ENCODE peak calls at places on chromosome 1, in nine cellular contexts. One of them, this sample, is unnamed.

GRCh38 chr1:222387020-222387816 is 160.7 kb downstream of the HHIPL2 start:
- DNase-seq in endothelial cell: peak
- DNase-seq in coronary artery: no peak
- DNase-seq in OCI-LY7: no peak
- DNase-seq in A549: peak
- DNase-seq in nephron progenitor cell: peak
- DNase-seq in CD8-positive, alpha-beta T cell: no peak
- DNase-seq in CD4-positive, alpha-beta T cell: no peak
- DNase-seq in kidney epithelial cell: no peak
- DNase-seq in this sample: peak

GRCh38 chr1:199759268-199759724 is 268.2 kb upstream of the NR5A2 start:
- DNase-seq in coronary artery: no peak
- DNase-seq in CD4-positive, alpha-beta T cell: no peak
- DNase-seq in CD8-positive, alpha-beta T cell: no peak
- DNase-seq in endothelial cell: no peak
- DNase-seq in A549: peak
- DNase-seq in OCI-LY7: no peak
- DNase-seq in kidney epithelial cell: peak
- DNase-seq in nephron progenitor cell: no peak
- DNase-seq in this sample: no peak

GRCh38 chr1:65079941-65080340 is 68.1 kb upstream of the AK4 start:
- DNase-seq in OCI-LY7: no peak
- DNase-seq in kidney epithelial cell: no peak
- DNase-seq in nephron progenitor cell: no peak
- DNase-seq in A549: peak
- DNase-seq in coronary artery: no peak
- DNase-seq in CD8-positive, alpha-beta T cell: no peak
- DNase-seq in CD4-positive, alpha-beta T cell: no peak
- DNase-seq in endothelial cell: no peak
- DNase-seq in this sample: no peak

GRCh38 chr1:204814146-204814884 is 56.3 kb upstream of the NFASC start:
- DNase-seq in OCI-LY7: no peak
- DNase-seq in A549: no peak
- DNase-seq in kidney epithelial cell: no peak
- DNase-seq in CD4-positive, alpha-beta T cell: no peak
- DNase-seq in nephron progenitor cell: no peak
- DNase-seq in coronary artery: no peak
- DNase-seq in endothelial cell: no peak
- DNase-seq in CD8-positive, alpha-beta T cell: no peak
- DNase-seq in this sample: no peak

GRCh38 chr1:110350360-110350759 is 11.2 kb downstream of the RBM15 start:
- DNase-seq in kidney epithelial cell: no peak
- DNase-seq in coronary artery: no peak
- DNase-seq in nephron progenitor cell: no peak
- DNase-seq in endothelial cell: no peak
- DNase-seq in A549: no peak
- DNase-seq in CD4-positive, alpha-beta T cell: no peak
- DNase-seq in CD8-positive, alpha-beta T cell: no peak
- DNase-seq in OCI-LY7: no peak
- DNase-seq in this sample: no peak

GRCh38 chr1:182617075-182617429 is 12.9 kb upstream of the RGS16 start:
- DNase-seq in CD8-positive, alpha-beta T cell: no peak
- DNase-seq in endothelial cell: no peak
- DNase-seq in CD4-positive, alpha-beta T cell: no peak
- DNase-seq in nephron progenitor cell: no peak
- DNase-seq in A549: no peak
- DNase-seq in coronary artery: no peak
- DNase-seq in kidney epithelial cell: no peak
- DNase-seq in OCI-LY7: no peak
- DNase-seq in this sample: no peak

GRCh38 chr1:222711319-222712252 is 705 bp downstream of the AIDA start:
- DNase-seq in OCI-LY7: peak
- DNase-seq in endothelial cell: peak
- DNase-seq in A549: peak
- DNase-seq in CD4-positive, alpha-beta T cell: peak
- DNase-seq in coronary artery: peak
- DNase-seq in CD8-positive, alpha-beta T cell: peak
- DNase-seq in kidney epithelial cell: peak
- DNase-seq in nephron progenitor cell: peak
- DNase-seq in this sample: peak

GRCh38 chr1:10916991-10917390 is 95.5 kb upstream of the TARDBP start:
- DNase-seq in coronary artery: no peak
- DNase-seq in A549: no peak
- DNase-seq in endothelial cell: no peak
- DNase-seq in CD8-positive, alpha-beta T cell: no peak
- DNase-seq in CD4-positive, alpha-beta T cell: no peak
- DNase-seq in nephron progenitor cell: no peak
- DNase-seq in kidney epithelial cell: no peak
- DNase-seq in OCI-LY7: no peak
- DNase-seq in this sample: no peak

GRCh38 chr1:171739646-171740045 is 2.2 kb downstream of the VAMP4 start:
- DNase-seq in nephron progenitor cell: no peak
- DNase-seq in endothelial cell: no peak
- DNase-seq in CD4-positive, alpha-beta T cell: no peak
- DNase-seq in CD8-positive, alpha-beta T cell: no peak
- DNase-seq in coronary artery: no peak
- DNase-seq in A549: no peak
- DNase-seq in kidney epithelial cell: no peak
- DNase-seq in OCI-LY7: no peak
- DNase-seq in this sample: no peak

GRCh38 chr1:12505639-12506311 is 112.2 kb downstream of the DHRS3 start:
- DNase-seq in CD4-positive, alpha-beta T cell: no peak
- DNase-seq in nephron progenitor cell: no peak
- DNase-seq in CD8-positive, alpha-beta T cell: no peak
- DNase-seq in A549: no peak
- DNase-seq in coronary artery: no peak
- DNase-seq in OCI-LY7: no peak
- DNase-seq in endothelial cell: no peak
- DNase-seq in kidney epithelial cell: no peak
- DNase-seq in this sample: no peak

GRCh38 chr1:204431310-204432184 is 19.9 kb upstream of the PPP1R15B start:
- DNase-seq in A549: peak
- DNase-seq in nephron progenitor cell: peak
- DNase-seq in CD8-positive, alpha-beta T cell: peak
- DNase-seq in CD4-positive, alpha-beta T cell: peak
- DNase-seq in kidney epithelial cell: no peak
- DNase-seq in coronary artery: peak
- DNase-seq in OCI-LY7: peak
- DNase-seq in endothelial cell: peak
- DNase-seq in this sample: peak

DNA sequence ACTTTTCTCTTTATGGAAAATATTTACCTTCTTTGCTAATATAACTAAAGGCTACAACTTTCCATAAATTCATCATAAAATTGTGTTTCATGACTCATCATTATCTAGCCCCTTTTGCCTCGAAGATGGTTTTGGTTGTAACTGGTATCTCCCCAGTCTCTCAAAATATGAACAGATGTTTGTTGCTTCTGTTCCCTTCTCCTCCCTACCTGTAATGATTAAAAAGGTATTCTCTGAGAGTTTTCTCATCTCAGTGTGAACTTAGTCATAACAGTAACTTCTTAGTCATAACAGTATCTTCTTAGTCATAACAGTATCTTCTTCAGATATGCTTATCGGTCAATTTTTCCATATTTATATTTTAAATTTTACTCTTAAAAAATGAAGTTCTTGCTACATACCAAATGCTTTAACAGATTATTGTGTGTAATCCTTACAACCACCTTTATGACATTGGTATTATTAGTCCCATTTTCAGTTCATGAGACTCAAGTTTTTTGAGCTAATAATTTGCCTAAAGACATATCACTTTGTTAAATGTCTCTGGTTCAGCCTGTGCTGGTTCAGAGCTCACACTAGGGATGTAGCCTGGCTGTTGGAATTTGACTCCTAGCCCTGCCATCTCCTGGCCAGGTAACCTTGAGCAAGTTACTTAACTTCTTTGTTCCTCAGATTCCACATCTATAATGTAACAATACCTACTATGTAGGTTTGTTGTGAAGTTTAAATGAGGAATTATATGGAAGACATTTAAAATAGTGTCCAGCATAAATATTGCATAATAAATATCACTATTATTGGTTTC is 32.6 kb downstream of the ATP1B1 start:
- DNase-seq in kidney epithelial cell: no peak
- DNase-seq in CD8-positive, alpha-beta T cell: no peak
- DNase-seq in endothelial cell: no peak
- DNase-seq in CD4-positive, alpha-beta T cell: no peak
- DNase-seq in coronary artery: no peak
- DNase-seq in A549: no peak
- DNase-seq in nephron progenitor cell: no peak
- DNase-seq in OCI-LY7: no peak
- DNase-seq in this sample: no peak
- TF ChIP-seq CTCF in kidney epithelial cell: no peak
- TF ChIP-seq CTCF in CD8-positive, alpha-beta T cell: no peak
- TF ChIP-seq CTCF in endothelial cell: no peak
- TF ChIP-seq CTCF in CD4-positive, alpha-beta T cell: no peak
- TF ChIP-seq CTCF in coronary artery: no peak
- TF ChIP-seq CTCF in A549: no peak
- TF ChIP-seq CTCF in nephron progenitor cell: no peak
- TF ChIP-seq CTCF in OCI-LY7: no peak
- TF ChIP-seq CTCF in this sample: no peak

DNA sequence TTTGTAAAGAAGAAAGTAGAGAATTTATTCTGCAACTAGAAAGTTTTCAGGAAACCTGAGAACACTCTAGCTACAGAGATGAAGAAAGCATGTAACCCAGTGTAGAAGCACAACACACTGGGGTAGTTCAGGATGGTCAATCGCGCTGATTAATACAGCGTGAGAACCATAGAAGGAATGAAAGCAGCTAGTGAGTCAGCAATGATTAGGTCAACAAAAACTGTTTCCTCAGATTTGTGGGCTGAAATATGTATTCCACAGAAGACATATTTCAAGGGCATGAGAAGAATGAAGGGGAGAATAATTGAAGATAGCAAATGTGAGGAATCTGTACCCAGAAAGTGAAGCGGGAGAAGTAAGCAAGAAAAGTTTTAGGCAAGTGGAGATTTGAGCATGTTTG is 97.8 kb upstream of the ADGRL2 start:
- DNase-seq in coronary artery: no peak
- DNase-seq in CD8-positive, alpha-beta T cell: no peak
- DNase-seq in CD4-positive, alpha-beta T cell: no peak
- DNase-seq in A549: peak
- DNase-seq in OCI-LY7: no peak
- DNase-seq in kidney epithelial cell: no peak
- DNase-seq in endothelial cell: no peak
- DNase-seq in nephron progenitor cell: no peak
- DNase-seq in this sample: no peak
- TF ChIP-seq CTCF in coronary artery: no peak
- TF ChIP-seq CTCF in CD8-positive, alpha-beta T cell: no peak
- TF ChIP-seq CTCF in CD4-positive, alpha-beta T cell: no peak
- TF ChIP-seq CTCF in A549: no peak
- TF ChIP-seq CTCF in OCI-LY7: no peak
- TF ChIP-seq CTCF in kidney epithelial cell: no peak
- TF ChIP-seq CTCF in endothelial cell: no peak
- TF ChIP-seq CTCF in nephron progenitor cell: no peak
- TF ChIP-seq CTCF in this sample: no peak

GRCh38 chr1:225711236-225711937 is 58.5 kb upstream of the ENAH start:
- DNase-seq in endothelial cell: no peak
- DNase-seq in CD8-positive, alpha-beta T cell: no peak
- DNase-seq in OCI-LY7: no peak
- DNase-seq in kidney epithelial cell: no peak
- DNase-seq in coronary artery: no peak
- DNase-seq in A549: no peak
- DNase-seq in nephron progenitor cell: no peak
- DNase-seq in CD4-positive, alpha-beta T cell: no peak
- DNase-seq in this sample: no peak

GRCh38 chr1:225707824-225708223 is 54.9 kb upstream of the ENAH start:
- DNase-seq in endothelial cell: no peak
- DNase-seq in kidney epithelial cell: no peak
- DNase-seq in CD4-positive, alpha-beta T cell: no peak
- DNase-seq in OCI-LY7: no peak
- DNase-seq in A549: no peak
- DNase-seq in nephron progenitor cell: peak
- DNase-seq in coronary artery: no peak
- DNase-seq in CD8-positive, alpha-beta T cell: no peak
- DNase-seq in this sample: no peak

GRCh38 chr1:225712391-225712790 is 59.5 kb upstream of the ENAH start:
- DNase-seq in kidney epithelial cell: no peak
- DNase-seq in nephron progenitor cell: no peak
- DNase-seq in CD4-positive, alpha-beta T cell: no peak
- DNase-seq in OCI-LY7: no peak
- DNase-seq in A549: no peak
- DNase-seq in CD8-positive, alpha-beta T cell: no peak
- DNase-seq in endothelial cell: no peak
- DNase-seq in coronary artery: no peak
- DNase-seq in this sample: no peak

GRCh38 chr1:225710804-225711203 is 57.9 kb upstream of the ENAH start:
- DNase-seq in nephron progenitor cell: no peak
- DNase-seq in CD4-positive, alpha-beta T cell: no peak
- DNase-seq in OCI-LY7: no peak
- DNase-seq in CD8-positive, alpha-beta T cell: no peak
- DNase-seq in A549: peak
- DNase-seq in kidney epithelial cell: peak
- DNase-seq in endothelial cell: no peak
- DNase-seq in coronary artery: no peak
- DNase-seq in this sample: no peak

DNA sequence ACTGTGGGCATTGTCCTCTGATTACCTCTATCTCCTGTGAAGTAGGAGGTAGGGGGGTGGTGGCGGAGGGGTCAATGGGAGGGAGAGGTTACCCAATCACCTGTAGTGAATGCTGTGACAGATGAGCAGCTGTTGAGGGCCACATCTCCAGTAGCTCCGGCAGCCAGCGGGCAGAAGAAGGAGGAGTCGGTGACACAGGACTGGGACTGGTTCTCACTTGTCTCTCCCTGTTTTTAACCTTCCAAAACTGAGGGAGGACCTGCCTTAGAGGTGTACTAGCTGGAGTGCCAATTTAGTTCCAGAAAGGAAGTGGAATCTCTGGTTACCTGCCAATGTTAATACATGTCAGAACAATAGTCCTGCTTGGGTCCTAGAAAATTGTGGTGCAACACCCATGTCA is 56.2 kb upstream of the ENAH start:
- DNase-seq in kidney epithelial cell: no peak
- DNase-seq in endothelial cell: no peak
- DNase-seq in coronary artery: no peak
- DNase-seq in A549: no peak
- DNase-seq in nephron progenitor cell: no peak
- DNase-seq in OCI-LY7: no peak
- DNase-seq in CD8-positive, alpha-beta T cell: no peak
- DNase-seq in CD4-positive, alpha-beta T cell: no peak
- DNase-seq in this sample: no peak
- TF ChIP-seq CTCF in kidney epithelial cell: no peak
- TF ChIP-seq CTCF in endothelial cell: no peak
- TF ChIP-seq CTCF in coronary artery: no peak
- TF ChIP-seq CTCF in A549: no peak
- TF ChIP-seq CTCF in nephron progenitor cell: no peak
- TF ChIP-seq CTCF in OCI-LY7: no peak
- TF ChIP-seq CTCF in CD8-positive, alpha-beta T cell: no peak
- TF ChIP-seq CTCF in CD4-positive, alpha-beta T cell: no peak
- TF ChIP-seq CTCF in this sample: no peak

DNA sequence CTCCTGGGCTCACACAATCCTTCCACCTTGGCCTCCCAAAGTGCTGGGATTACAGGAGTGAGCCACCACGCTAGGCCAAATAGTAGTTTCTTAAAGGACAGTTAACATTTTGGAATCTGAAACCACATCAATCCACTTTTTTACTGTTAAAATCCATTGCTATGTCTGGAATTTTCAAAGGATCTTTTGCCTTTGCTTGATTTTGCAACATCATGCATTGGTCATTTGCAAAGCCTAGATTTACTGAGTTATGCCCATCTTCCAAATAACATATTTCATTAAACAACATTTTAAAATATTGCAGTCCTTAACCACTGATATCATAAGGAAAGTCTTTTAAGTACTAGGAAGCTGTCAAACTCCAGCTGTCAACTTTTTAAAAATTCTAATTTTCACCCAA is 3.3 kb downstream of the POGZ start:
- DNase-seq in CD8-positive, alpha-beta T cell: no peak
- DNase-seq in coronary artery: no peak
- DNase-seq in endothelial cell: no peak
- DNase-seq in nephron progenitor cell: no peak
- DNase-seq in OCI-LY7: no peak
- DNase-seq in CD4-positive, alpha-beta T cell: no peak
- DNase-seq in kidney epithelial cell: no peak
- DNase-seq in A549: no peak
- DNase-seq in this sample: no peak
- TF ChIP-seq CTCF in CD8-positive, alpha-beta T cell: no peak
- TF ChIP-seq CTCF in coronary artery: no peak
- TF ChIP-seq CTCF in endothelial cell: no peak
- TF ChIP-seq CTCF in nephron progenitor cell: no peak
- TF ChIP-seq CTCF in OCI-LY7: no peak
- TF ChIP-seq CTCF in CD4-positive, alpha-beta T cell: no peak
- TF ChIP-seq CTCF in kidney epithelial cell: no peak
- TF ChIP-seq CTCF in A549: no peak
- TF ChIP-seq CTCF in this sample: no peak